ENCODE peak calls at places on chromosomes 16 and 17, in seven cellular contexts. Z, D, P, W, Y, X and E are unnamed samples.

GRCh38 chr17:79002796-79003593 is 6.6 kb downstream of the CANT1 start:
- DNase-seq in Z (no peak), D (no peak), P (no peak), W (no peak), Y (no peak), X (no peak), E (no peak)

GRCh38 chr16:12341966-12342365 is 365.4 kb downstream of the SNX29 start:
- DNase-seq in Z (no peak), D (no peak), P (no peak), W (no peak), Y (no peak), X (no peak), E (no peak)

GRCh38 chr17:64118452-64118979 is 11.4 kb downstream of the ERN1 start:
- DNase-seq in Z (no peak), D (no peak), P (no peak), W (no peak), Y (no peak), X (peak), E (no peak)

GRCh38 chr16:1509307-1510221 is 16.4 kb downstream of the TELO2 start:
- DNase-seq in Z (no peak), D (no peak), P (no peak), W (no peak), Y (no peak), X (no peak), E (no peak)

GRCh38 chr16:52545544-52546262 is 1.2 kb downstream of the TOX3 start:
- DNase-seq in Z (no peak), D (no peak), P (no peak), W (no peak), Y (no peak), X (peak), E (no peak)

GRCh38 chr17:56499799-56500388 is 93.6 kb upstream of the NOG start:
- DNase-seq in Z (peak), D (no peak), P (no peak), W (no peak), Y (no peak), X (no peak), E (no peak)

GRCh38 chr16:84340305-84341040 is 27.9 kb upstream of the ATP2C2 start:
- DNase-seq in Z (no peak), D (no peak), P (peak), W (no peak), Y (peak), X (no peak), E (peak)

GRCh38 chr17:59330314-59330942 is 1.0 kb upstream of the YPEL2 start:
- DNase-seq in Z (peak), D (no peak), P (peak), W (no peak), Y (no peak), X (peak), E (no peak)

GRCh38 chr17:9472094-9472493 is 103.5 kb downstream of the STX8 start:
- DNase-seq in Z (no peak), D (no peak), P (no peak), W (no peak), Y (no peak), X (no peak), E (no peak)

GRCh38 chr17:63019138-63019873 is 53.3 kb downstream of the TANC2 start:
- DNase-seq in Z (no peak), D (no peak), P (no peak), W (no peak), Y (no peak), X (no peak), E (no peak)

GRCh38 chr16:21158208-21159110 is at the start of gene LDAF1:
- DNase-seq in Z (peak), D (peak), P (no peak), W (no peak), Y (peak), X (peak), E (no peak)

GRCh38 chr17:55693244-55694216 is 29.1 kb downstream of the TMEM100 start:
- DNase-seq in Z (no peak), D (no peak), P (no peak), W (no peak), Y (no peak), X (no peak), E (no peak)

GRCh38 chr17:57955183-57955952 is at the start of gene CUEDC1:
- DNase-seq in Z (peak), D (peak), P (no peak), W (no peak), Y (peak), X (peak), E (no peak)

GRCh38 chr16:86772231-86772510 is 193.8 kb downstream of the FOXL1 start:
- DNase-seq in Z (no peak), D (no peak), P (no peak), W (no peak), Y (no peak), X (no peak), E (no peak)

GRCh38 chr16:79767597-79768280 is 167.2 kb upstream of the MAF start:
- DNase-seq in Z (peak), D (no peak), P (no peak), W (no peak), Y (no peak), X (no peak), E (no peak)

GRCh38 chr17:1643293-1643998 is 2.1 kb downstream of the SCARF1 start:
- DNase-seq in Z (peak), D (peak), P (no peak), W (no peak), Y (peak), X (peak), E (no peak)

GRCh38 chr16:27721548-27722265 is 171.8 kb downstream of the KATNIP start:
- DNase-seq in Z (peak), D (no peak), P (no peak), W (peak), Y (no peak), X (no peak), E (peak)

GRCh38 chr16:1932050-1933028 is 10.7 kb downstream of the MSRB1 start:
- DNase-seq in Z (no peak), D (no peak), P (no peak), W (no peak), Y (no peak), X (peak), E (peak)

GRCh38 chr17:67113481-67113880 is 69.1 kb downstream of the CACNG1 start:
- DNase-seq in Z (no peak), D (no peak), P (no peak), W (no peak), Y (no peak), X (no peak), E (no peak)